ENCODE peak calls at places on chromosomes 4 and X, in six cellular contexts. H is right cardiac atrium, V is tibial artery, M is cardiac fibroblast, Y is ecto neural progenitor cell, P is sciatic nerve. D is an unnamed sample.

GRCh38 chr4:3135155-3136011 is 60.9 kb downstream of the HTT start:
- DNase-seq in H (no peak), V (no peak), M (peak), Y (no peak), P (no peak), D (no peak)

GRCh38 chrX:4841216-4841745 is 1127.8 kb upstream of the PRKX start:
- DNase-seq in H (no peak), V (no peak), M (no peak), Y (no peak), P (no peak), D (no peak)

GRCh38 chrX:15785176-15785735 is 5.0 kb upstream of the ZRSR2 start:
- DNase-seq in H (no peak), V (no peak), M (no peak), Y (no peak), P (no peak), D (no peak)

GRCh38 chrX:39850630-39851152 is 247.1 kb downstream of the BCOR start:
- DNase-seq in H (no peak), V (no peak), M (peak), Y (no peak), P (no peak), D (no peak)

GRCh38 chr4:86587016-86587713 is 7.0 kb upstream of the PTPN13 start:
- DNase-seq in H (no peak), V (no peak), M (no peak), Y (no peak), P (no peak), D (no peak)

GRCh38 chr4:22477136-22477793 is 38.6 kb downstream of the ADGRA3 start:
- DNase-seq in H (no peak), V (no peak), M (no peak), Y (no peak), P (no peak), D (no peak)

GRCh38 chrX:119539872-119540271 is 25.3 kb downstream of the STEEP1 start:
- DNase-seq in H (no peak), V (no peak), M (no peak), Y (no peak), P (no peak), D (no peak)

GRCh38 chr4:88803600-88804096 is 106.0 kb upstream of the NAP1L5 start:
- DNase-seq in H (peak), V (peak), M (peak), Y (no peak), P (no peak), D (no peak)

GRCh38 chrX:115562492-115562872 is 1.5 kb downstream of the PLS3 start:
- DNase-seq in H (no peak), V (no peak), M (peak), Y (peak), P (no peak), D (no peak)

GRCh38 chr4:112910109-112910736 is 139.2 kb upstream of the ANK2 start:
- DNase-seq in H (no peak), V (no peak), M (peak), Y (no peak), P (no peak), D (no peak)

GRCh38 chrX:150489359-150490015 is 78.9 kb upstream of the MTM1 start:
- DNase-seq in H (no peak), V (no peak), M (no peak), Y (no peak), P (no peak), D (no peak)

GRCh38 chr4:15294832-15295231 is 133.0 kb upstream of the C1QTNF7 start:
- DNase-seq in H (no peak), V (no peak), M (no peak), Y (no peak), P (no peak), D (no peak)

GRCh38 chr4:154566639-154567204 is 3.9 kb downstream of the FGB start:
- DNase-seq in H (no peak), V (no peak), M (no peak), Y (no peak), P (no peak), D (no peak)

D was measured in heart left ventricle.